ENCODE peak calls at places on chromosomes 13 and 19, in seven cellular contexts. F, T, G, D, C, P and N are unnamed samples.
A peak's percentile ranks its signal among the peaks of the same experiment; 100 is the strongest.

GRCh38 chr19:9848060-9848459 is 12.9 kb downstream of the PIN1 start:
- DNase-seq in F (no peak), C (no peak), T (no peak), G (peak; percentile 42), P (no peak), D (peak; percentile 83), N (peak; percentile 65)

GRCh38 chr13:43473437-43473836 is 313.3 kb downstream of the ENOX1 start:
- DNase-seq in D (no peak), T (no peak), G (peak; percentile 42), F (no peak), C (no peak), P (no peak), N (no peak)

GRCh38 chr13:39685652-39686051 is 30.2 kb downstream of the COG6 start:
- DNase-seq in C (no peak), P (no peak), T (no peak), G (no peak), F (no peak), D (no peak), N (no peak)

GRCh38 chr13:50170447-50171037 is 155.3 kb downstream of the KCNRG start:
- DNase-seq in T (peak; percentile 21), P (peak; percentile 53), D (no peak), F (no peak), G (no peak), C (no peak), N (no peak)

GRCh38 chr13:99357149-99357596 is 50.0 kb upstream of the GPR183 start:
- DNase-seq in F (no peak), G (no peak), P (peak; percentile 74), T (peak; percentile 91), C (peak; percentile 92), D (peak; percentile 22), N (no peak)

GRCh38 chr19:48670699-48671455 is 1.9 kb downstream of the NTN5 start:
- DNase-seq in D (no peak), T (no peak), P (no peak), G (no peak), F (no peak), C (no peak), N (no peak)

GRCh38 chr19:15815306-15815705 is at the start of gene OR10H1:
- DNase-seq in T (no peak), C (no peak), F (no peak), D (no peak), P (peak; percentile 51), G (no peak), N (no peak)

GRCh38 chr19:18879579-18880373 is 16.2 kb downstream of the CERS1 start:
- DNase-seq in C (no peak), P (no peak), F (no peak), G (peak; percentile 72), T (no peak), D (peak; percentile 84), N (peak; percentile 93)

GRCh38 chr19:33407140-33407551 is 33.6 kb downstream of the CEBPG start:
- DNase-seq in D (no peak), F (no peak), C (no peak), P (no peak), G (no peak), T (no peak), N (no peak)

GRCh38 chr19:54882758-54883157 is 8.7 kb downstream of the FCAR start:
- DNase-seq in G (peak; percentile 28), P (peak; percentile 28), F (no peak), T (no peak), C (no peak), D (no peak), N (no peak)

GRCh38 chr13:67408823-67409222 is 178.7 kb upstream of the PCDH9 start:
- DNase-seq in F (no peak), G (peak; percentile 72), T (no peak), C (peak; percentile 10), P (no peak), D (no peak), N (no peak)

GRCh38 chr13:59776924-59777690 is 386.6 kb downstream of the DIAPH3 start:
- DNase-seq in F (no peak), G (no peak), D (no peak), T (peak; percentile 90), P (peak; percentile 89), C (peak; percentile 48), N (no peak)

GRCh38 chr13:113532156-113532806 is 41.8 kb upstream of the DCUN1D2 start:
- DNase-seq in P (peak; percentile 67), F (peak; percentile 63), T (peak; percentile 31), G (peak; percentile 95), C (no peak), D (peak; percentile 58), N (peak; percentile 21)

GRCh38 chr19:37470216-37470615 is 1.1 kb downstream of the ZNF570 start:
- DNase-seq in P (peak; percentile 72), D (no peak), C (no peak), G (no peak), F (no peak), T (no peak), N (no peak)

GRCh38 chr19:27720155-27720554 is 1492.8 kb downstream of the UQCRFS1 start:
- DNase-seq in F (no peak), T (no peak), D (no peak), P (peak; percentile 16), G (no peak), C (no peak), N (no peak)

GRCh38 chr13:30880151-30880551 is 25.9 kb upstream of the MEDAG start:
- DNase-seq in G (no peak), D (no peak), F (no peak), C (peak; percentile 57), P (no peak), T (peak; percentile 66), N (no peak)

GRCh38 chr19:35107541-35107939 is 8.1 kb upstream of the FXYD3 start:
- DNase-seq in D (no peak), T (no peak), C (no peak), F (no peak), G (no peak), P (no peak), N (no peak)

GRCh38 chr19:16890461-16891184 is 1.8 kb downstream of the F2RL3 start:
- DNase-seq in T (no peak), D (no peak), F (no peak), G (no peak), C (no peak), P (no peak), N (no peak)

GRCh38 chr19:51751655-51752054 is at the start of gene FPR1:
- DNase-seq in C (no peak), G (no peak), F (no peak), T (no peak), D (no peak), P (peak; percentile 30), N (no peak)

GRCh38 chr13:72652681-72653080 is 74.7 kb downstream of the MZT1 start:
- DNase-seq in P (no peak), F (no peak), C (no peak), D (no peak), T (no peak), G (no peak), N (no peak)

GRCh38 chr19:572891-573825 is 762 bp downstream of the BSG start:
- DNase-seq in D (no peak), F (no peak), G (peak; percentile 74), P (peak; percentile 49), T (peak; percentile 56), C (peak; percentile 70), N (peak; percentile 36)

GRCh38 chr13:113220877-113221276 is 11.5 kb downstream of the CUL4A start:
- DNase-seq in G (peak; percentile 36), T (no peak), F (no peak), P (no peak), C (peak; percentile 33), D (no peak), N (no peak)

GRCh38 chr19:31725051-31725450 is 375.8 kb upstream of the TSHZ3 start:
- DNase-seq in D (no peak), G (peak; percentile 26), C (no peak), F (no peak), T (no peak), P (peak; percentile 36), N (peak; percentile 6)

GRCh38 chr13:95039415-95039814 is 261.8 kb downstream of the ABCC4 start:
- DNase-seq in G (no peak), F (no peak), D (no peak), T (peak; percentile 62), P (no peak), C (no peak), N (no peak)

DNA sequence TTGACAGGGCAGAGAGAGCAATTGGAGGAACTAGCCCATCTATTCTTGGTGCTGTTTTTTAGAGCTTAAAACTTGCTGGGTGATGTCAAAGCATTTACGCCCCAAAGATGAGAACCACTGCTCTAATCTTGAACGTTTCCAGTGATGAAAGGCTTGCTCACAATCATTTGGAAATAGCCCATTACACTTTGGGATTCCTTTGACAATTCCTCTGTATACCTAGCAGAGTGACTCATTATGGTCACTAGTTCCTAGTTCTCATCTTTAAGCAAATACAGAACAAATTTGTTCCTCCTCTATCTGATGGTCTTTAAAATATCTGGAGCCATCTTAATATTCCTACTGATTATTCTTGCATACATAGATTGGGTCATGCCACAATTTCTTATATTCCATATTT is 112.3 kb downstream of the GPC6 start:
- DNase-seq in P (no peak), T (peak; percentile 49), D (no peak), F (no peak), G (no peak), C (no peak), N (no peak)
- H2AK5ac ChIP-seq in P (no peak overlapping the region), T (no peak overlapping the region), D (no peak overlapping the region), F (no peak overlapping the region), G (no peak overlapping the region), C (no peak overlapping the region), N (no peak overlapping the region)

GRCh38 chr13:74778087-74778486 is 643.9 kb upstream of the KLF12 start:
- DNase-seq in D (no peak), P (no peak), F (no peak), C (no peak), G (no peak), T (no peak), N (no peak)
- H2AK5ac ChIP-seq in D (no peak overlapping the region), P (no peak overlapping the region), F (no peak overlapping the region), C (no peak overlapping the region), G (no peak overlapping the region), T (no peak overlapping the region), N (no peak overlapping the region)

GRCh38 chr13:20566917-20567755 is at the start of gene IFT88:
- DNase-seq in T (peak; percentile 85), C (peak; percentile 91), P (peak; percentile 93), G (peak; percentile 94), D (peak; percentile 91), F (peak; percentile 87), N (peak; percentile 92)

GRCh38 chr13:20565120-20565736 is 1.7 kb upstream of the IFT88 start:
- DNase-seq in P (peak; percentile 4), D (no peak), G (peak; percentile 10), C (no peak), F (no peak), T (no peak), N (no peak)

GRCh38 chr13:20567881-20568528 is 1.0 kb downstream of the IFT88 start:
- DNase-seq in T (no peak), D (no peak), G (no peak), C (peak; percentile 13), P (no peak), F (no peak), N (no peak)

GRCh38 chr13:20570540-20570939 is 3.6 kb downstream of the IFT88 start:
- DNase-seq in P (peak; percentile 18), D (no peak), T (peak; percentile 49), F (no peak), G (no peak), C (peak; percentile 33), N (no peak)

GRCh38 chr13:20566424-20566916 is 487 bp upstream of the IFT88 start:
- DNase-seq in D (no peak), P (peak; percentile 83), G (peak; percentile 90), C (peak; percentile 84), T (peak; percentile 85), F (no peak), N (no peak)
- H2AK5ac ChIP-seq in D (no peak overlapping the region), P (no peak overlapping the region), G (no peak overlapping the region), C (no peak overlapping the region), T (peak overlapping the region; percentile 57), F (no peak overlapping the region), N (no peak overlapping the region)

GRCh38 chr19:44313231-44313630 is 8.4 kb upstream of the ZNF235 start:
- DNase-seq in D (no peak), T (no peak), G (no peak), C (no peak), F (no peak), P (no peak), N (no peak)

GRCh38 chr19:44315883-44316282 is 11.1 kb upstream of the ZNF235 start:
- DNase-seq in T (no peak), F (no peak), G (no peak), D (no peak), C (no peak), P (no peak), N (no peak)
- H2AK5ac ChIP-seq in T (no peak overlapping the region), F (no peak overlapping the region), G (no peak overlapping the region), D (no peak overlapping the region), C (no peak overlapping the region), P (no peak overlapping the region), N (no peak overlapping the region)